ENCODE peak calls at places on chromosomes 2 and 18, in nine cellular contexts. Z is cardiac fibroblast; O is naive B cell; V is mucosa of gallbladder; X is LoVo; T is glutamatergic neuron; M is stromal cell of bone marrow; S is activated CD4-positive, alpha-beta memory T cell treated with anti-CD3 and anti-CD28 coated beads, Interleukin-2, amount 10 ng/mL, durations not matched to agents 7 days and 5 days; K is endothelial cell. B is an unnamed sample.

GRCh38 chr2:158931577-158931976 is 36.9 kb upstream of the TANC1 start:
- DNase-seq in Z (peak; percentile 77), O (no peak), V (no peak), X (no peak), T (no peak), M (peak; percentile 42), S (no peak), K (no peak), B (no peak)

GRCh38 chr2:99756059-99756458 is 266.2 kb upstream of the REV1 start:
- DNase-seq in Z (no peak), O (no peak), V (no peak), X (no peak), T (no peak), M (no peak), S (no peak), K (no peak), B (no peak)

GRCh38 chr2:203809084-203809521 is 58.5 kb upstream of the CTLA4 start:
- DNase-seq in Z (peak; percentile 78), O (no peak), V (no peak), X (no peak), T (no peak), M (no peak), S (no peak), K (no peak), B (no peak)

GRCh38 chr2:190407662-190408537 is at the start of gene MFSD6:
- DNase-seq in Z (no peak), O (peak; percentile 47), V (peak; percentile 49), X (peak; percentile 61), T (peak; percentile 69), M (no peak), S (peak; percentile 59), K (peak; percentile 22), B (no peak)

GRCh38 chr2:47785986-47786385 is 3.0 kb downstream of the MSH6 start:
- DNase-seq in Z (no peak), O (no peak), V (no peak), X (no peak), T (no peak), M (no peak), S (no peak), K (no peak), B (no peak)

GRCh38 chr2:69948963-69949645 is 12.3 kb downstream of the ASPRV1 start:
- DNase-seq in Z (no peak), O (no peak), V (no peak), X (no peak), T (no peak), M (no peak), S (no peak), K (no peak), B (no peak)

GRCh38 chr2:187313831-187314230 is 134.2 kb downstream of the CALCRL start:
- DNase-seq in Z (peak; percentile 51), O (no peak), V (no peak), X (no peak), T (no peak), M (no peak), S (no peak), K (no peak), B (no peak)

GRCh38 chr2:131105950-131106801 is 1.0 kb downstream of the PLEKHB2 start:
- DNase-seq in Z (peak; percentile 69), O (peak; percentile 12), V (peak; percentile 46), X (peak; percentile 25), T (no peak), M (peak; percentile 36), S (peak; percentile 33), K (peak; percentile 19), B (peak; percentile 16)

GRCh38 chr18:28065031-28065792 is 111.7 kb downstream of the CDH2 start:
- DNase-seq in Z (peak; percentile 97), O (no peak), V (no peak), X (peak; percentile 11), T (no peak), M (peak; percentile 56), S (no peak), K (no peak), B (no peak)

GRCh38 chr2:149164827-149165226 is 126.3 kb downstream of the LYPD6B start:
- DNase-seq in Z (no peak), O (no peak), V (no peak), X (no peak), T (no peak), M (no peak), S (no peak), K (no peak), B (no peak)

GRCh38 chr2:12597555-12597954 is 119.2 kb upstream of the TRIB2 start:
- DNase-seq in Z (no peak), O (no peak), V (no peak), X (no peak), T (no peak), M (no peak), S (no peak), K (no peak), B (no peak)

GRCh38 chr2:85273732-85274731 is 53.8 kb downstream of the TGOLN2 start:
- DNase-seq in Z (peak; percentile 76), O (no peak), V (no peak), X (peak; percentile 50), T (no peak), M (no peak), S (no peak), K (no peak), B (no peak)

GRCh38 chr2:24280645-24281044 is 79.7 kb downstream of the ITSN2 start:
- DNase-seq in Z (no peak), O (no peak), V (no peak), X (no peak), T (no peak), M (no peak), S (no peak), K (no peak), B (no peak)

GRCh38 chr2:220969348-220969747 is 602.8 kb downstream of the EPHA4 start:
- DNase-seq in Z (no peak), O (no peak), V (no peak), X (peak; percentile 17), T (no peak), M (no peak), S (no peak), K (no peak), B (no peak)

GRCh38 chr2:162067596-162067995 is 6.4 kb downstream of the DPP4 start:
- DNase-seq in Z (no peak), O (no peak), V (no peak), X (peak; percentile 70), T (no peak), M (no peak), S (no peak), K (no peak), B (no peak)

GRCh38 chr2:228417526-228417925 is 236.0 kb upstream of the SPHKAP start:
- DNase-seq in Z (peak; percentile 21), O (no peak), V (no peak), X (no peak), T (no peak), M (no peak), S (no peak), K (no peak), B (no peak)

GRCh38 chr18:61194726-61195125 is 138.5 kb upstream of the CDH20 start:
- DNase-seq in Z (no peak), O (no peak), V (no peak), X (no peak), T (no peak), M (no peak), S (no peak), K (no peak), B (no peak)

GRCh38 chr2:25380023-25380422 is 38.3 kb upstream of the DNMT3A start:
- DNase-seq in Z (no peak), O (no peak), V (no peak), X (no peak), T (no peak), M (no peak), S (no peak), K (no peak), B (no peak)

GRCh38 chr2:239157269-239157668 is 243.6 kb downstream of the HDAC4 start:
- DNase-seq in Z (no peak), O (no peak), V (no peak), X (no peak), T (peak; percentile 14), M (no peak), S (no peak), K (no peak), B (no peak)

GRCh38 chr18:68564961-68565360 is 149.9 kb downstream of the TMX3 start:
- DNase-seq in Z (peak; percentile 46), O (no peak), V (no peak), X (no peak), T (no peak), M (peak; percentile 9), S (no peak), K (no peak), B (no peak)

GRCh38 chr2:128474962-128475361 is 156.3 kb upstream of the HS6ST1 start:
- DNase-seq in Z (no peak), O (no peak), V (peak; percentile 3), X (no peak), T (no peak), M (no peak), S (no peak), K (no peak), B (no peak)

GRCh38 chr2:113886479-113887383 is 3.2 kb upstream of the ACTR3 start:
- DNase-seq in Z (peak; percentile 92), O (no peak), V (peak; percentile 51), X (no peak), T (no peak), M (peak; percentile 70), S (peak; percentile 80), K (no peak), B (peak; percentile 98)

GRCh38 chr2:159168707-159169106 is 117.8 kb downstream of the WDSUB1 start:
- DNase-seq in Z (peak; percentile 25), O (no peak), V (no peak), X (no peak), T (no peak), M (no peak), S (no peak), K (no peak), B (no peak)

GRCh38 chr2:2613279-2614199 is 282.5 kb upstream of the MYT1L start:
- DNase-seq in Z (peak; percentile 82), O (peak; percentile 70), V (peak; percentile 97), X (no peak), T (peak; percentile 94), M (peak; percentile 54), S (peak; percentile 87), K (peak; percentile 89), B (peak; percentile 56)

GRCh38 chr2:131094655-131095281 is 1.5 kb upstream of the FAM168B start:
- DNase-seq in Z (peak; percentile 43), O (no peak), V (no peak), X (no peak), T (no peak), M (no peak), S (no peak), K (no peak), B (no peak)

GRCh38 chr2:218259099-218259921 is 1.5 kb upstream of the GPBAR1 start:
- DNase-seq in Z (peak; percentile 84), O (no peak), V (peak; percentile 79), X (no peak), T (no peak), M (peak; percentile 47), S (no peak), K (no peak), B (no peak)

GRCh38 chr2:15334650-15335326 is 226.3 kb downstream of the NBAS start:
- DNase-seq in Z (peak; percentile 39), O (no peak), V (no peak), X (no peak), T (no peak), M (peak; percentile 65), S (no peak), K (no peak), B (no peak)

GRCh38 chr2:42959148-42959992 is 167.0 kb upstream of the HAAO start:
- DNase-seq in Z (peak; percentile 81), O (no peak), V (no peak), X (no peak), T (no peak), M (peak; percentile 92), S (no peak), K (no peak), B (no peak)

GRCh38 chr2:86414996-86415395 is 26.2 kb upstream of the KDM3A start:
- DNase-seq in Z (no peak), O (no peak), V (no peak), X (no peak), T (peak; percentile 59), M (no peak), S (no peak), K (no peak), B (no peak)

GRCh38 chr2:104976603-104977120 is 61.2 kb upstream of the MRPS9 start:
- DNase-seq in Z (no peak), O (peak; percentile 79), V (no peak), X (no peak), T (no peak), M (no peak), S (no peak), K (peak; percentile 50), B (peak; percentile 62)

B was measured in GM12878.